ENCODE peak calls at places on chromosomes 6 and 20, in four cellular contexts. B is NCI-H1105, T is T-helper 2 cell, F is MV-4-11. P is an unnamed sample.

GRCh38 chr6:153099636-153100035 is 31.4 kb downstream of the RGS17 start:
- DNase-seq in B (no peak), T (no peak), F (peak), P (no peak)

GRCh38 chr20:19828233-19828632 is 70.2 kb downstream of the RIN2 start:
- DNase-seq in B (no peak), T (no peak), F (peak), P (no peak)

GRCh38 chr6:17865243-17865642 is 122.2 kb downstream of the KIF13A start:
- DNase-seq in B (peak), T (no peak), F (no peak), P (no peak)

GRCh38 chr6:12371641-12372146 is 81.5 kb downstream of the EDN1 start:
- DNase-seq in B (no peak), T (no peak), F (no peak), P (no peak)

GRCh38 chr6:38262609-38263008 is 377.1 kb downstream of the BTBD9 start:
- DNase-seq in B (no peak), T (no peak), F (no peak), P (no peak)

GRCh38 chr6:34276881-34277762 is 28.3 kb upstream of the SMIM29 start:
- DNase-seq in B (no peak), T (no peak), F (no peak), P (no peak)

GRCh38 chr6:26159417-26160273 is 72.4 kb downstream of the HFE start:
- DNase-seq in B (no peak), T (no peak), F (no peak), P (no peak)

GRCh38 chr6:32176476-32177181 is 745 bp upstream of the AGPAT1 start:
- DNase-seq in B (no peak), T (no peak), F (no peak), P (no peak)

GRCh38 chr6:36623547-36624459 is 29.6 kb downstream of the SRSF3 start:
- DNase-seq in B (peak), T (peak), F (peak), P (peak)

GRCh38 chr6:144278659-144279314 is 6.3 kb upstream of the UTRN start:
- DNase-seq in B (no peak), T (no peak), F (no peak), P (no peak)

GRCh38 chr6:134911532-134911931 is 38.4 kb downstream of the ALDH8A1 start:
- DNase-seq in B (no peak), T (no peak), F (no peak), P (no peak)